ENCODE peak calls at places on chromosomes 16 and 17, in ten cellular contexts. O, L, Z, N, D, P, K, R, J and E are unnamed samples.

GRCh38 chr16:57846078-57846697 is 43.9 kb upstream of the KIFC3 start:
- DNase-seq in O (peak), J (no peak), R (no peak), K (no peak), L (peak), Z (no peak), P (no peak), N (no peak), D (no peak), E (no peak)

GRCh38 chr16:81711609-81712329 is 67.3 kb upstream of the PLCG2 start:
- DNase-seq in Z (no peak), R (no peak), L (peak), K (peak), P (peak), O (no peak), J (peak), D (peak), N (no peak), E (no peak)

GRCh38 chr17:81652901-81653771 is 3.2 kb downstream of the PDE6G start:
- DNase-seq in R (no peak), N (no peak), L (no peak), J (no peak), P (no peak), O (no peak), D (no peak), Z (no peak), K (no peak), E (no peak)

GRCh38 chr17:2613089-2613808 is 19.8 kb downstream of the PAFAH1B1 start:
- DNase-seq in Z (no peak), K (no peak), D (no peak), L (no peak), O (no peak), R (no peak), P (no peak), N (no peak), J (no peak), E (no peak)

GRCh38 chr17:61164517-61164916 is 235.1 kb upstream of the TBX2 start:
- DNase-seq in J (no peak), L (no peak), O (no peak), K (no peak), D (no peak), Z (no peak), R (no peak), P (no peak), N (no peak), E (no peak)

GRCh38 chr16:70681382-70682238 is 4.2 kb downstream of the MTSS2 start:
- DNase-seq in O (no peak), N (no peak), J (no peak), Z (no peak), K (no peak), D (no peak), P (no peak), L (no peak), R (peak), E (no peak)

GRCh38 chr17:80844418-80844990 is 147.1 kb upstream of the CHMP6 start:
- DNase-seq in R (no peak), J (no peak), O (no peak), D (no peak), N (no peak), Z (peak), P (no peak), K (no peak), L (no peak), E (no peak)

GRCh38 chr17:43608313-43608712 is 53.4 kb downstream of the MEOX1 start:
- DNase-seq in L (peak), D (no peak), Z (no peak), P (peak), N (no peak), J (no peak), R (no peak), O (no peak), K (no peak), E (no peak)

GRCh38 chr16:77299395-77299794 is 100.2 kb downstream of the SYCE1L start:
- DNase-seq in K (no peak), O (no peak), D (no peak), J (no peak), P (peak), L (peak), R (no peak), N (no peak), Z (no peak), E (no peak)

GRCh38 chr17:62847426-62847825 is 39.3 kb upstream of the MARCHF10 start:
- DNase-seq in J (no peak), P (no peak), D (no peak), K (no peak), L (no peak), Z (no peak), N (no peak), R (no peak), O (no peak), E (no peak)

GRCh38 chr17:60527701-60528100 is 1.7 kb upstream of the APPBP2 start:
- DNase-seq in Z (no peak), L (no peak), O (no peak), P (no peak), N (no peak), D (no peak), K (no peak), J (no peak), R (no peak), E (no peak)

GRCh38 chr17:50052241-50052788 is 3.6 kb upstream of the ITGA3 start:
- DNase-seq in N (peak), L (no peak), Z (no peak), R (no peak), J (no peak), K (no peak), O (peak), D (no peak), P (no peak), E (peak)

GRCh38 chr16:17354121-17354750 is 116.5 kb downstream of the XYLT1 start:
- DNase-seq in L (no peak), K (no peak), P (no peak), Z (no peak), O (no peak), N (no peak), R (no peak), D (no peak), J (no peak), E (no peak)

GRCh38 chr16:72355561-72355960 is 183.6 kb upstream of the PMFBP1 start:
- DNase-seq in K (no peak), J (no peak), D (no peak), R (no peak), Z (no peak), L (no peak), P (no peak), O (no peak), N (no peak), E (no peak)

GRCh38 chr16:54284931-54285413 is 1.6 kb downstream of the IRX3 start:
- DNase-seq in D (no peak), R (no peak), Z (peak), P (no peak), O (no peak), L (no peak), J (no peak), K (no peak), N (no peak), E (no peak)

GRCh38 chr17:252456-252855 is 71.0 kb upstream of the DOC2B start:
- DNase-seq in L (no peak), J (no peak), R (no peak), Z (peak), N (no peak), O (no peak), P (no peak), D (no peak), K (no peak), E (no peak)

GRCh38 chr17:66425751-66426396 is 123.5 kb downstream of the PRKCA start:
- DNase-seq in Z (no peak), R (no peak), N (no peak), L (peak), O (no peak), P (no peak), D (no peak), K (no peak), J (no peak), E (no peak)

GRCh38 chr16:49699718-49700117 is 156.2 kb downstream of the ZNF423 start:
- DNase-seq in O (no peak), L (no peak), J (no peak), N (no peak), Z (no peak), R (no peak), P (no peak), K (no peak), D (no peak), E (no peak)

GRCh38 chr16:69114346-69114975 is 9.0 kb downstream of the HAS3 start:
- DNase-seq in Z (no peak), D (no peak), R (no peak), N (no peak), J (no peak), K (no peak), L (no peak), O (no peak), P (no peak), E (no peak)

GRCh38 chr17:17784599-17785264 is 52.1 kb downstream of the SREBF1 start:
- DNase-seq in K (no peak), L (peak), R (no peak), J (no peak), D (no peak), Z (no peak), N (peak), O (no peak), P (peak), E (no peak)

GRCh38 chr16:67948015-67948414 is 4.1 kb upstream of the LCAT start:
- DNase-seq in J (no peak), L (no peak), O (no peak), Z (no peak), K (no peak), P (peak), D (no peak), N (no peak), R (no peak), E (no peak)

GRCh38 chr17:77409282-77410161 is 268.8 kb downstream of the SEC14L1 start:
- DNase-seq in P (no peak), K (peak), J (peak), R (no peak), N (no peak), D (peak), O (no peak), L (no peak), Z (peak), E (no peak)